ENCODE peak calls at places on chromosome 4, in ten cellular contexts. I, K, O, D, V, G, X, H, S and J are unnamed samples.

GRCh38 chr4:122731676-122732075 is 828 bp upstream of the BBS12 start:
- DNase-seq in I (no peak), K (no peak), O (no peak), D (no peak), V (no peak), G (no peak), X (no peak), H (no peak), S (no peak), J (no peak)

GRCh38 chr4:125979868-125980412 is 665.2 kb downstream of the FAT4 start:
- DNase-seq in I (no peak), K (no peak), O (no peak), D (no peak), V (no peak), G (no peak), X (no peak), H (no peak), S (no peak), J (no peak)

GRCh38 chr4:10105421-10105820 is 11.2 kb downstream of the WDR1 start:
- DNase-seq in I (no peak), K (no peak), O (no peak), D (no peak), V (no peak), G (no peak), X (no peak), H (no peak), S (no peak), J (no peak)

GRCh38 chr4:128228778-128229457 is 58.7 kb downstream of the PGRMC2 start:
- DNase-seq in I (no peak), K (no peak), O (no peak), D (no peak), V (no peak), G (no peak), X (no peak), H (no peak), S (no peak), J (no peak)

GRCh38 chr4:159374749-159375535 is 272.1 kb downstream of the RAPGEF2 start:
- DNase-seq in I (no peak), K (no peak), O (no peak), D (no peak), V (no peak), G (no peak), X (no peak), H (no peak), S (no peak), J (no peak)

GRCh38 chr4:2266181-2266580 is 4.3 kb upstream of the MXD4 start:
- DNase-seq in I (no peak), K (peak; percentile 76), O (no peak), D (no peak), V (no peak), G (no peak), X (peak; percentile 65), H (peak; percentile 89), S (no peak), J (no peak)

GRCh38 chr4:109434007-109434792 is 585 bp downstream of the SEC24B start:
- DNase-seq in I (no peak), K (no peak), O (peak; percentile 35), D (peak; percentile 57), V (peak; percentile 3), G (peak; percentile 75), X (peak; percentile 33), H (peak; percentile 69), S (peak; percentile 25), J (peak; percentile 40)

GRCh38 chr4:175560628-175561027 is 251.4 kb downstream of the GPM6A start:
- DNase-seq in I (no peak), K (no peak), O (no peak), D (no peak), V (no peak), G (no peak), X (no peak), H (no peak), S (peak; percentile 2), J (no peak)

DNA sequence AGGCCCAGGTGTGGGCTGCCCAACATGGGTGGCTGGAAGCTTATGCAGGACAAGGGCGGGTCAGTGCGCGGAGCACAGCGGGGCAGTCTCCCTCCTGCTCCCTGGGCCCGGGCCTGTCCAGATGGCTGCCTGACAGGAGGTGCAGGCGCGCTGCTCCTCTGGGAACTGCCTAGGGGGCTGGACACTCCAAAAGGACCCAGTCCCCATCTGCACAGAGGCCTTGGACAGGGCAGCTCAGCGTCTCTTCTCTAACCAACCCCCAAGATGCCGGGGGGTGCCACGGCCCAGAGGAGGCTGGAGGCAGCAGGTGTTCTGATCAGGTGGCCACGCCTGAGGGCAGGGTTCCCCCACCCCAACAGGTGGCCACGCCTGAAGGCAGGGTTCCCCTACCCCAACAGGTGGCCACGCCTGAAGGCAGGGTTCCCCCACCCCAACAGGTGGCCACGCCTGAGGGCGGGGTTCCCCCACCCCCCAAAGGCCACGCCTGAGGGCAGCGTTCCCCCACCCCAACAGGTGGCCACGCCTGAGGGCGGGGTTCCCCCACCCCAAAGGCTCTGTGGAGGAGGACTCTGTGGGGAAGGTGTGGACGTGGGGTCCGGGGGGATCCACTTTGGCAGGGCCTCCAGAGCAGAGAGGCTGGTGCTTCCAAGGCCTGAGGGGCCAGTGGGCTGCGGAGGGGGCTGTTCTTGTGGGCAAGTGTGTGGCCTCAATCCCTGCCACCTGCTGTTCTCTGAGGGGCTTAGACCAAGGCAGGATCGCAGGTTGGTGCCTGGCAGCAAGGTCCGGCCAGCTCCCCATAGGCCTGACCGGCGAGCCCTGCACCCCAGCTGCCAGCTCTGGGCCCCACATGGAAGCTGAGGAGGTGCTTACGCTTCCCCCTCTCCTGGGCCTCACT is 36.1 kb downstream of the CPLX1 start:
- DNase-seq in I (no peak), K (no peak), O (peak; percentile 45), D (no peak), V (no peak), G (peak; percentile 56), X (no peak), H (no peak), S (no peak), J (no peak)
- H3K4me1 ChIP-seq in I (peaks cover 48% of the 10 kb centered on the region), K (no peaks in the 10 kb centered on the region), O (peaks cover 48% of the 10 kb centered on the region), D (peaks cover 34% of the 10 kb centered on the region), V (peaks cover 38% of the 10 kb centered on the region), G (peaks cover under 1% of the 10 kb centered on the region), X (peaks cover 22% of the 10 kb centered on the region), H (no peaks in the 10 kb centered on the region), S (peaks cover 6% of the 10 kb centered on the region), J (no peaks in the 10 kb centered on the region)

GRCh38 chr4:89300060-89300459 is 7.5 kb downstream of the GPRIN3 start:
- DNase-seq in I (no peak), K (no peak), O (no peak), D (no peak), V (no peak), G (no peak), X (no peak), H (no peak), S (no peak), J (no peak)

GRCh38 chr4:89301902-89302301 is 5.7 kb downstream of the GPRIN3 start:
- DNase-seq in I (no peak), K (no peak), O (no peak), D (no peak), V (no peak), G (no peak), X (no peak), H (no peak), S (no peak), J (no peak)

GRCh38 chr4:89299153-89299789 is 8.3 kb downstream of the GPRIN3 start:
- DNase-seq in I (no peak), K (no peak), O (no peak), D (no peak), V (no peak), G (no peak), X (no peak), H (no peak), S (no peak), J (no peak)

GRCh38 chr4:89300490-89300889 is 7.1 kb downstream of the GPRIN3 start:
- DNase-seq in I (no peak), K (no peak), O (no peak), D (no peak), V (no peak), G (no peak), X (no peak), H (no peak), S (no peak), J (no peak)

DNA sequence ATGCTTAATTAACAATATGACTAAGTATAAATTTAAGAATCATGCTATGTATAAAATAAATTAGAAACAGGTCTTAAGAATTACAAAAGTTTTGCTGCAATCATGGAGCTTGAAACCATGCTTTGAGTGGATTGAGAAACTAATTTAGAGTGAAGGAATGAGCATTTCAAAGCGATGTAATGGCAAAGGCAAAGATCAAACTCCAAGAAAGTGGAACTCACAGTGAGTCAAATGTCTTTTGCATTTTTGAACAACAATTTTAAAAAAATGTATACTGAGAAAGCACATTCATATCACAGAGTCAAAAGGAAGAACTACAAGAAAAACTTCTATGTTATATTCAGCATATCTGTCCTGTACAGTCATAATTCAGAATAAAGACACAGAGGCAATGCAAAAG is 6.6 kb downstream of the GPRIN3 start:
- DNase-seq in I (no peak), K (no peak), O (no peak), D (no peak), V (no peak), G (no peak), X (no peak), H (no peak), S (no peak), J (no peak)
- H3K4me1 ChIP-seq in I (no peaks in the 10 kb centered on the region), K (no peaks in the 10 kb centered on the region), O (peaks cover 31% of the 10 kb centered on the region), D (no peaks in the 10 kb centered on the region), V (peaks cover 78% of the 10 kb centered on the region), G (peaks cover 84% of the 10 kb centered on the region), X (peaks cover 45% of the 10 kb centered on the region), H (no peaks in the 10 kb centered on the region), S (no peaks in the 10 kb centered on the region), J (peaks cover 8% of the 10 kb centered on the region)

GRCh38 chr4:6929339-6929734 is 19.7 kb downstream of the TBC1D14 start:
- DNase-seq in I (no peak), K (no peak), O (no peak), D (no peak), V (no peak), G (no peak), X (no peak), H (no peak), S (no peak), J (no peak)
- H3K4me1 ChIP-seq in I (peaks cover 16% of the 10 kb centered on the region), K (no peaks in the 10 kb centered on the region), O (peaks cover 51% of the 10 kb centered on the region), D (no peaks in the 10 kb centered on the region), V (peaks cover 48% of the 10 kb centered on the region), G (peaks cover 6% of the 10 kb centered on the region), X (peaks cover 24% of the 10 kb centered on the region), H (no peaks in the 10 kb centered on the region), S (peaks cover 7% of the 10 kb centered on the region), J (peaks cover 7% of the 10 kb centered on the region)

GRCh38 chr4:143404555-143404954 is 67.9 kb downstream of the GAB1 start:
- DNase-seq in I (no peak), K (no peak), O (no peak), D (no peak), V (no peak), G (no peak), X (no peak), H (no peak), S (no peak), J (no peak)

GRCh38 chr4:143405197-143405730 is 68.6 kb downstream of the GAB1 start:
- DNase-seq in I (no peak), K (no peak), O (no peak), D (no peak), V (no peak), G (no peak), X (no peak), H (no peak), S (no peak), J (no peak)

GRCh38 chr4:143406523-143406922 is 69.8 kb downstream of the GAB1 start:
- DNase-seq in I (no peak), K (peak; percentile 91), O (peak; percentile 45), D (peak; percentile 66), V (no peak), G (no peak), X (peak; percentile 69), H (peak; percentile 93), S (peak; percentile 15), J (no peak)

GRCh38 chr4:143402776-143403550 is 66.3 kb downstream of the GAB1 start:
- DNase-seq in I (no peak), K (no peak), O (no peak), D (no peak), V (no peak), G (no peak), X (no peak), H (no peak), S (no peak), J (no peak)

GRCh38 chr4:143403551-143403816 is 66.8 kb downstream of the GAB1 start:
- DNase-seq in I (no peak), K (no peak), O (no peak), D (no peak), V (no peak), G (no peak), X (no peak), H (no peak), S (no peak), J (no peak)
- H3K4me1 ChIP-seq in I (no peaks in the 10 kb centered on the region), K (no peaks in the 10 kb centered on the region), O (peaks cover 58% of the 10 kb centered on the region), D (no peaks in the 10 kb centered on the region), V (no peaks in the 10 kb centered on the region), G (peaks cover 13% of the 10 kb centered on the region), X (peaks cover 79% of the 10 kb centered on the region), H (no peaks in the 10 kb centered on the region), S (no peaks in the 10 kb centered on the region), J (no peaks in the 10 kb centered on the region)